ENCODE peak calls at places on chromosomes 11 and 22, in six cellular contexts. One of them, this sample, is unnamed.

GRCh38 chr11:3130269-3131071 is 34.6 kb downstream of the OSBPL5 start:
- DNase-seq in AG10803: no peak
- DNase-seq in neural progenitor cell: no peak
- DNase-seq in cardiac muscle cell: no peak
- DNase-seq in upper lobe of left lung: peak
- DNase-seq in IMR-90: no peak
- DNase-seq in this sample: no peak

GRCh38 chr11:76644591-76644990 is 26.0 kb downstream of the LRRC32 start:
- DNase-seq in AG10803: no peak
- DNase-seq in cardiac muscle cell: no peak
- DNase-seq in neural progenitor cell: no peak
- DNase-seq in IMR-90: no peak
- DNase-seq in upper lobe of left lung: no peak
- DNase-seq in this sample: no peak

GRCh38 chr11:133711545-133711944 is 133.8 kb downstream of the SPATA19 start:
- DNase-seq in cardiac muscle cell: no peak
- DNase-seq in AG10803: no peak
- DNase-seq in IMR-90: no peak
- DNase-seq in neural progenitor cell: no peak
- DNase-seq in upper lobe of left lung: no peak
- DNase-seq in this sample: no peak

GRCh38 chr11:112100457-112100856 is 13.8 kb downstream of the SDHD start:
- DNase-seq in cardiac muscle cell: no peak
- DNase-seq in neural progenitor cell: no peak
- DNase-seq in IMR-90: peak
- DNase-seq in AG10803: no peak
- DNase-seq in upper lobe of left lung: no peak
- DNase-seq in this sample: no peak

GRCh38 chr11:119024430-119025098 is 6.0 kb downstream of the TRAPPC4 start:
- DNase-seq in upper lobe of left lung: no peak
- DNase-seq in AG10803: no peak
- DNase-seq in IMR-90: no peak
- DNase-seq in cardiac muscle cell: no peak
- DNase-seq in neural progenitor cell: no peak
- DNase-seq in this sample: no peak

GRCh38 chr11:47225552-47226137 is 10.9 kb downstream of the DDB2 start:
- DNase-seq in cardiac muscle cell: no peak
- DNase-seq in upper lobe of left lung: no peak
- DNase-seq in neural progenitor cell: no peak
- DNase-seq in AG10803: no peak
- DNase-seq in IMR-90: peak
- DNase-seq in this sample: no peak

GRCh38 chr11:117096140-117096972 is 1.9 kb downstream of the SIK3 start:
- DNase-seq in AG10803: no peak
- DNase-seq in upper lobe of left lung: no peak
- DNase-seq in cardiac muscle cell: peak
- DNase-seq in IMR-90: no peak
- DNase-seq in neural progenitor cell: peak
- DNase-seq in this sample: no peak

GRCh38 chr11:3781423-3781822 is 15.9 kb downstream of the NUP98 start:
- DNase-seq in AG10803: peak
- DNase-seq in upper lobe of left lung: no peak
- DNase-seq in cardiac muscle cell: no peak
- DNase-seq in IMR-90: peak
- DNase-seq in neural progenitor cell: no peak
- DNase-seq in this sample: no peak

GRCh38 chr11:96524475-96524874 is 134.7 kb downstream of the JRKL start:
- DNase-seq in neural progenitor cell: no peak
- DNase-seq in AG10803: no peak
- DNase-seq in upper lobe of left lung: no peak
- DNase-seq in IMR-90: peak
- DNase-seq in cardiac muscle cell: peak
- DNase-seq in this sample: no peak

GRCh38 chr22:30892286-30892685 is 76.3 kb downstream of the MORC2 start:
- DNase-seq in upper lobe of left lung: no peak
- DNase-seq in IMR-90: no peak
- DNase-seq in cardiac muscle cell: no peak
- DNase-seq in neural progenitor cell: no peak
- DNase-seq in AG10803: no peak
- DNase-seq in this sample: no peak

GRCh38 chr11:117986981-117987495 is 844 bp downstream of the IL10RA start:
- DNase-seq in IMR-90: no peak
- DNase-seq in AG10803: peak
- DNase-seq in neural progenitor cell: no peak
- DNase-seq in cardiac muscle cell: no peak
- DNase-seq in upper lobe of left lung: no peak
- DNase-seq in this sample: no peak

GRCh38 chr11:14075118-14075601 is 112.6 kb downstream of the SPON1 start:
- DNase-seq in upper lobe of left lung: no peak
- DNase-seq in neural progenitor cell: peak
- DNase-seq in cardiac muscle cell: no peak
- DNase-seq in AG10803: peak
- DNase-seq in IMR-90: no peak
- DNase-seq in this sample: no peak

GRCh38 chr11:1863352-1864215 is 10.7 kb downstream of the LSP1 start:
- DNase-seq in neural progenitor cell: peak
- DNase-seq in IMR-90: peak
- DNase-seq in cardiac muscle cell: peak
- DNase-seq in upper lobe of left lung: peak
- DNase-seq in AG10803: peak
- DNase-seq in this sample: peak

GRCh38 chr11:69262918-69263735 is 30.8 kb upstream of the MYEOV start:
- DNase-seq in cardiac muscle cell: no peak
- DNase-seq in upper lobe of left lung: no peak
- DNase-seq in IMR-90: no peak
- DNase-seq in AG10803: no peak
- DNase-seq in neural progenitor cell: no peak
- DNase-seq in this sample: no peak

GRCh38 chr11:69263736-69264052 is 30.3 kb upstream of the MYEOV start:
- DNase-seq in IMR-90: no peak
- DNase-seq in AG10803: no peak
- DNase-seq in cardiac muscle cell: peak
- DNase-seq in neural progenitor cell: no peak
- DNase-seq in upper lobe of left lung: no peak
- DNase-seq in this sample: no peak

GRCh38 chr11:69259072-69259471 is 34.9 kb upstream of the MYEOV start:
- DNase-seq in neural progenitor cell: no peak
- DNase-seq in upper lobe of left lung: no peak
- DNase-seq in cardiac muscle cell: no peak
- DNase-seq in IMR-90: no peak
- DNase-seq in AG10803: no peak
- DNase-seq in this sample: no peak

GRCh38 chr11:69260622-69261021 is 33.3 kb upstream of the MYEOV start:
- DNase-seq in upper lobe of left lung: no peak
- DNase-seq in AG10803: peak
- DNase-seq in IMR-90: no peak
- DNase-seq in neural progenitor cell: no peak
- DNase-seq in cardiac muscle cell: no peak
- DNase-seq in this sample: no peak

DNA sequence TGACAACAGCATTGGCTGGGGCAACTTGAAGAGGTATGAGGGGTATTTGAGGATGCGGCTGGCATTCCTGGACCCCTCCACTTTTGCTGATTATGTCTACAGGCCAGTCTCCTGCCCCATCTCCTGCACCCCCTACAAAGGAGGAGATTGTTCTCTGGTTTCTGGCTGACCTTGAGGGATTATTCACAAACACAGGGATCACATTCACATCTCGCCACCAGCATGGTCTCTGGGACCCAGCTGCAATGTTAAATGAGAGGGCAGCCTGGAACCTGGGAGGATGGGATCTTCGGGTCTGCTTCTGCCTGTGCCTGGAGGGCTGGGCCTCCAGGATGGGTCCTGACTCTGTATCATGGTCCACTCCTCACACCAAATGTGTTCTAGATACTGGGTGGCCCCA is 32.8 kb upstream of the MYEOV start:
- DNase-seq in neural progenitor cell: no peak
- DNase-seq in AG10803: no peak
- DNase-seq in cardiac muscle cell: no peak
- DNase-seq in IMR-90: no peak
- DNase-seq in upper lobe of left lung: no peak
- DNase-seq in this sample: no peak
- TF ChIP-seq CTCF in neural progenitor cell: no peak
- TF ChIP-seq CTCF in AG10803: no peak
- TF ChIP-seq CTCF in cardiac muscle cell: no peak
- TF ChIP-seq CTCF in IMR-90: no peak
- TF ChIP-seq CTCF in upper lobe of left lung: no peak
- TF ChIP-seq CTCF in this sample: no peak

DNA sequence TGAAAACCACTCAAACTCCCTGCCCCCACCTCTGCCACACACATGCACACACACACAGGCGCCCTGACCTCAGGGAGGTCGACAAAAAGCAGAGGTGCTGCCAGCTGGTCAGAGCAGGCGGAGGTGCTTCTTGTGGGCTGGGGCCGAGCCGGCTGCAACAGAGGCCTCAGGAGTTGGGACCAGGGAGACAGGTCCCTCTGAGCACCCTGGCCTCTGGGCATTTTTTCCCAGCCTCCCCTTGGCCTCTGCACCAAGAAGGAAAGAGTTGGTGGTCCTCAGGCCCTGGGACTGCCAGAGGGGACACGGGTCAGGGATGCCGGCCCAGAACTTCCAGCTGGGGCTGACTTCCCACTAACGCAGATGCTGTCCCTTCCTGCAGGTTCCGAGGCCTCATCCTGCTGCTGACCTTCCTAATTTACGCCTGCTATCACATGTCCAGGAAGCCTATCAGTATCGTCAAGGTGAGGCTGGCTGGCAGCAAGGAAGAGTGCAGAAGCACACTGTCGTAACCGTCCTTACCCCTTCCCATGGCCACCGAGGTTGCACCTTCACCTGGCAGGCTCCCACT is 13.4 kb downstream of the SLC37A2 start:
- DNase-seq in neural progenitor cell: no peak
- DNase-seq in upper lobe of left lung: no peak
- DNase-seq in AG10803: no peak
- DNase-seq in cardiac muscle cell: no peak
- DNase-seq in IMR-90: no peak
- DNase-seq in this sample: no peak
- TF ChIP-seq CTCF in neural progenitor cell: no peak
- TF ChIP-seq CTCF in upper lobe of left lung: no peak
- TF ChIP-seq CTCF in AG10803: no peak
- TF ChIP-seq CTCF in cardiac muscle cell: no peak
- TF ChIP-seq CTCF in IMR-90: no peak
- TF ChIP-seq CTCF in this sample: no peak

GRCh38 chr11:58788355-58789023 is 56.0 kb downstream of the GLYATL2 start:
- DNase-seq in cardiac muscle cell: peak
- DNase-seq in upper lobe of left lung: no peak
- DNase-seq in IMR-90: peak
- DNase-seq in AG10803: peak
- DNase-seq in neural progenitor cell: peak
- DNase-seq in this sample: peak
- TF ChIP-seq CTCF in cardiac muscle cell: peak
- TF ChIP-seq CTCF in upper lobe of left lung: peak
- TF ChIP-seq CTCF in IMR-90: peak
- TF ChIP-seq CTCF in AG10803: peak
- TF ChIP-seq CTCF in neural progenitor cell: peak
- TF ChIP-seq CTCF in this sample: peak

DNA sequence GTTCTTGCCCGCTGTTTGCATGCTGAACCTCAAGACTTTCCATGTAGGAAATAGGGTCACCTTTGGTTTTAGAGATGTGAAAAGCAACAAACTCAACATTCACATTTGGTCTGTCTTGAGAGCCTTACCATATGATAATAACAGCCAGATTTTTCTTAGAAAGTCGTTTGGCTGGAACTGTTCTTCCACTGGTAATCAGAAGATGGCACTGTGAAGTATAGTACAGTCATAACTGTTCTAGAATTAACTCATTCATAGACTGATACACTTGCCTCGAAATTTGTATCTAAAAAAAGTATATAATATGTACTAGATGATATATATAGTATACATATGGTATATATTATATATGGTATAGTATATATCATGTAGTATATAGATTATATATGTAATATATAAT is 12.3 kb downstream of the LUZP2 start:
- DNase-seq in upper lobe of left lung: no peak
- DNase-seq in neural progenitor cell: no peak
- DNase-seq in IMR-90: peak
- DNase-seq in AG10803: no peak
- DNase-seq in cardiac muscle cell: no peak
- DNase-seq in this sample: no peak
- TF ChIP-seq CTCF in upper lobe of left lung: no peak
- TF ChIP-seq CTCF in neural progenitor cell: no peak
- TF ChIP-seq CTCF in IMR-90: peak
- TF ChIP-seq CTCF in AG10803: no peak
- TF ChIP-seq CTCF in cardiac muscle cell: peak
- TF ChIP-seq CTCF in this sample: no peak

This sample was measured in endothelial cell.